ENCODE peak calls at places on chromosomes 3 and 15, in four cellular contexts. T is HepG2, G is body of pancreas, C is mesothelial cell of epicardium. A is an unnamed sample.

GRCh38 chr15:31339558-31339895 is 12.9 kb downstream of the KLF13 start:
- DNase-seq in T (no peak), G (peak), C (no peak), A (no peak)

GRCh38 chr15:35170216-35170615 is 85.1 kb upstream of the NANOGP8 start:
- DNase-seq in T (no peak), G (no peak), C (no peak), A (no peak)

GRCh38 chr3:187978433-187979011 is 175.4 kb upstream of the LPP start:
- DNase-seq in T (no peak), G (no peak), C (no peak), A (no peak)

GRCh38 chr3:244041-244440 is 47.5 kb downstream of the CHL1 start:
- DNase-seq in T (no peak), G (no peak), C (no peak), A (no peak)

GRCh38 chr3:9887478-9887877 is 2.9 kb upstream of the JAGN1 start:
- DNase-seq in T (no peak), G (no peak), C (no peak), A (no peak)

GRCh38 chr3:111315911-111316310 is 226.1 kb upstream of the CD96 start:
- DNase-seq in T (no peak), G (no peak), C (no peak), A (no peak)

GRCh38 chr15:33963831-33964664 is 4.2 kb upstream of the CHRM5 start:
- DNase-seq in T (peak), G (no peak), C (no peak), A (peak)

GRCh38 chr3:64417816-64418215 is 192.6 kb upstream of the PRICKLE2 start:
- DNase-seq in T (no peak), G (no peak), C (no peak), A (peak)

GRCh38 chr15:84142888-84143337 is 92.7 kb upstream of the GOLGA6L4 start:
- DNase-seq in T (peak), G (peak), C (peak), A (peak)

GRCh38 chr3:42376397-42376798 is 34.0 kb downstream of the LYZL4 start:
- DNase-seq in T (no peak), G (peak), C (no peak), A (no peak)

GRCh38 chr3:64278631-64279030 is 53.4 kb upstream of the PRICKLE2 start:
- DNase-seq in T (no peak), G (no peak), C (no peak), A (no peak)

GRCh38 chr3:88986834-88987233 is 120.6 kb upstream of the EPHA3 start:
- DNase-seq in T (no peak), G (no peak), C (no peak), A (no peak)

GRCh38 chr15:38558714-38559059 is 5.9 kb downstream of the RASGRP1 start:
- DNase-seq in T (no peak), G (no peak), C (no peak), A (no peak)

GRCh38 chr15:65264877-65265430 is 21.7 kb downstream of the PARP16 start:
- DNase-seq in T (no peak), G (no peak), C (no peak), A (no peak)

GRCh38 chr15:92907880-92908279 is 7.8 kb downstream of the CHD2 start:
- DNase-seq in T (no peak), G (no peak), C (no peak), A (no peak)

GRCh38 chr3:84958495-84959469 is at the start of gene CADM2:
- DNase-seq in T (peak), G (peak), C (peak), A (peak)
- TF ChIP-seq CTCF in T (peak), G (no peak), C (no peak), A (no peak)

GRCh38 chr15:86620636-86621349 is 541.1 kb downstream of the AGBL1 start:
- DNase-seq in T (peak), G (no peak), C (no peak), A (no peak)

GRCh38 chr15:86623236-86623635 is 543.6 kb downstream of the AGBL1 start:
- DNase-seq in T (no peak), G (no peak), C (no peak), A (no peak)

GRCh38 chr15:86620113-86620512 is 540.4 kb downstream of the AGBL1 start:
- DNase-seq in T (no peak), G (no peak), C (no peak), A (no peak)

GRCh38 chr15:86629409-86629808 is 549.7 kb downstream of the AGBL1 start:
- DNase-seq in T (no peak), G (no peak), C (no peak), A (no peak)

DNA sequence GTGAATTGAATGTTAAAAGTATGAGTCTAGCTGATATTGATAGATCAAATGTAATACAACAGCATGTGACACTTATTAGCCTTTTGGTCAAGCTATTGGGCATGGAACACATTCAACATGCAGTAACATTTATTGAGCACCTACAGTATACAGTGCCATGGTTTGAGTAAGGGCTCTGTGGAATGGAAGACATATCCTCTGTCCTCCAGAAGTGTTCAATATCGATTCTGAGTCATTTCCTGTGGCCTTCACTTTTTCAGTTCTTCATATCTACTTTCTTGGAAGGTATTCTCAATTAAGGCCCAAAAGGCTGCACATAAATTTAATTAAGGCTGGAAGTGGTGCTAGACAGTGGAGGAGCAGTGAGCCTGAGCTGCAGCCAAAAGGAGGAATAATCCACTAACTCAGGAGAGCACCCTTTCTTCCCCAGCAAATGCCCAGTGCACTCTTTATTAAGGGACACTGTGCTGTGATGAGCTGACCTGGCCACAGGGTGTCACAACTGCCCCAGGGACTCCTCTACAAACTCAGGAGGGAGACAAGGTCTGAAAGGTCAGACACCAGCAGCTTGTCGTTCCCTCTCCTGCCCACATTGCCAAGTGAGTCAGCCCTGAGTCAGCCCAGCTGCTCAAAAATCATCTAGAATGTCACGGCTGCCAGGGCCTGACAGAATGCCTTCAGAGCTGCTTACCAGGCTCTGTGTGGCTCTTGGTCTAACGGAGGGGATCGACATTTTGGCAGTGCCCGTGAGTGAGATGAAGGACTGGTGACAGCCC is 544.8 kb downstream of the AGBL1 start:
- DNase-seq in T (peak), G (peak), C (no peak), A (peak)
- TF ChIP-seq CTCF in T (peak), G (no peak), C (no peak), A (peak)

GRCh38 chr3:143433787-143434378 is 314.3 kb downstream of the CHST2 start:
- DNase-seq in T (peak), G (no peak), C (no peak), A (peak)
- TF ChIP-seq CTCF in T (peak), G (no peak), C (peak), A (peak)

GRCh38 chr15:99249270-99249817 is at the start of gene TTC23:
- DNase-seq in T (peak), G (peak), C (no peak), A (peak)

GRCh38 chr15:99250001-99250400 is 620 bp upstream of the TTC23 start:
- DNase-seq in T (no peak), G (no peak), C (no peak), A (no peak)

GRCh38 chr15:99244306-99244705 is 5.1 kb downstream of the TTC23 start:
- DNase-seq in T (no peak), G (no peak), C (no peak), A (no peak)

GRCh38 chr15:99248000-99248727 is 1.2 kb downstream of the TTC23 start:
- DNase-seq in T (no peak), G (no peak), C (no peak), A (no peak)

GRCh38 chr15:99247063-99247462 is 2.3 kb downstream of the TTC23 start:
- DNase-seq in T (no peak), G (no peak), C (no peak), A (no peak)
- TF ChIP-seq CTCF in T (no peak), G (no peak), C (no peak), A (no peak)

GRCh38 chr3:148955544-148956346 is 35.6 kb upstream of the GYG1 start:
- DNase-seq in T (peak), G (peak), C (no peak), A (no peak)

GRCh38 chr3:148957586-148957985 is 33.8 kb upstream of the GYG1 start:
- DNase-seq in T (peak), G (no peak), C (no peak), A (no peak)

GRCh38 chr3:148953094-148953493 is 38.2 kb upstream of the GYG1 start:
- DNase-seq in T (no peak), G (no peak), C (no peak), A (no peak)

GRCh38 chr3:148951599-148952361 is 39.6 kb upstream of the GYG1 start:
- DNase-seq in T (no peak), G (no peak), C (no peak), A (no peak)

DNA sequence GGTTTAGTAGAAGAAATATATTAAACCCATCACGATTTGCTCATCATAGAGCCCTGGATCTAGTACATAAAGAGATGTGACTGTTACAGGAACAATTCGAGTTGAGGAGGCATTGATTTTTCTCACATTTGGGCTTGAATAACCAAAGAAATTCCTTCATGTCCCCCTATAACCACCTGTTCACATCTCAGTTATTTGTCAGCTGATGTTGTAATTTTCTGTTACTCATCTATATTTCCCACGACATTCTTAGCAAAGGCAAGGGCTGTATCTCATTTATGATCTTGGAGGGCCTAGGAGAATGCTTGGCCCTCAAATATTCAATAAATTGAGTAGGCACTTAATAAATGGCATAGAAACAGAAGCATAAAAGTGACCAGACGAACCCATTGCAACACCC is 36.4 kb upstream of the GYG1 start:
- DNase-seq in T (no peak), G (no peak), C (no peak), A (no peak)
- TF ChIP-seq CTCF in T (no peak), G (no peak), C (no peak), A (no peak)

A was measured in mucosa of descending colon.